ENCODE peak calls at places on chromosomes 12 and 14, in nine cellular contexts. J, I, O, H, Q, F, M, Y and Z are unnamed samples.

GRCh38 chr12:91744613-91745012 is 401.0 kb downstream of the BTG1 start:
- DNase-seq in Q (no peak), J (no peak), O (no peak), I (no peak), Y (no peak), H (no peak), M (peak), F (no peak), Z (no peak)

GRCh38 chr12:52296572-52297215 is 5.4 kb upstream of the KRT81 start:
- DNase-seq in Q (no peak), H (no peak), J (no peak), O (no peak), M (no peak), F (no peak), I (no peak), Y (no peak), Z (no peak)

GRCh38 chr14:94051115-94051514 is 25.0 kb downstream of the OTUB2 start:
- DNase-seq in F (peak), M (no peak), H (no peak), Y (no peak), J (no peak), O (no peak), Q (no peak), I (no peak), Z (peak)

GRCh38 chr12:131896080-131896810 is 1.8 kb downstream of the ULK1 start:
- DNase-seq in J (peak), I (peak), F (peak), Q (peak), Y (no peak), M (peak), O (no peak), H (peak), Z (peak)

GRCh38 chr12:64083285-64084210 is 138.5 kb downstream of the KICS2 start:
- DNase-seq in M (peak), Q (no peak), F (peak), H (no peak), O (no peak), I (no peak), J (no peak), Y (no peak), Z (no peak)

GRCh38 chr12:13864081-13864673 is 117.2 kb downstream of the GRIN2B start:
- DNase-seq in Y (peak), O (peak), I (peak), J (peak), H (peak), F (peak), M (peak), Q (peak), Z (peak)

GRCh38 chr14:102504302-102504950 is 5.2 kb downstream of the ANKRD9 start:
- DNase-seq in I (no peak), O (no peak), F (no peak), J (no peak), H (peak), Q (no peak), Y (no peak), M (no peak), Z (no peak)

GRCh38 chr14:51807355-51807754 is 53.1 kb upstream of the GNG2 start:
- DNase-seq in J (no peak), O (no peak), F (no peak), M (no peak), Y (no peak), Q (no peak), I (no peak), H (no peak), Z (no peak)

GRCh38 chr12:78183854-78184253 is 353.2 kb downstream of the NAV3 start:
- DNase-seq in F (no peak), H (no peak), J (no peak), O (no peak), M (no peak), I (no peak), Y (no peak), Q (no peak), Z (no peak)

GRCh38 chr12:93094988-93095737 is 166.1 kb upstream of the EEA1 start:
- DNase-seq in O (no peak), I (no peak), F (no peak), J (peak), H (peak), M (no peak), Q (no peak), Y (peak), Z (no peak)

GRCh38 chr14:57918791-57919190 is 52.9 kb upstream of the SLC35F4 start:
- DNase-seq in O (no peak), M (no peak), I (no peak), F (no peak), Q (no peak), H (no peak), J (no peak), Y (no peak), Z (no peak)

GRCh38 chr14:62778847-62779246 is 266.4 kb downstream of the KCNH5 start:
- DNase-seq in Y (no peak), J (no peak), H (no peak), F (no peak), Q (no peak), O (no peak), M (no peak), I (no peak), Z (no peak)

GRCh38 chr12:106269150-106269771 is 21.4 kb upstream of the CKAP4 start:
- DNase-seq in F (no peak), O (no peak), H (no peak), I (no peak), Q (no peak), Y (no peak), J (no peak), M (no peak), Z (no peak)

GRCh38 chr14:71103662-71104484 is 196.6 kb downstream of the PCNX1 start:
- DNase-seq in Q (peak), M (peak), J (peak), O (peak), H (peak), I (peak), Y (peak), F (peak), Z (peak)

GRCh38 chr14:103679351-103679750 is 35.9 kb downstream of the XRCC3 start:
- DNase-seq in I (peak), O (no peak), J (peak), Y (peak), M (peak), H (no peak), Q (peak), F (peak), Z (peak)

GRCh38 chr14:69997849-69998248 is 118.6 kb downstream of the SMOC1 start:
- DNase-seq in H (no peak), Y (no peak), O (no peak), M (no peak), Q (peak), J (no peak), F (peak), I (no peak), Z (no peak)

GRCh38 chr12:68804654-68805591 is 3.1 kb upstream of the MDM2 start:
- DNase-seq in Y (no peak), J (no peak), O (no peak), H (peak), I (no peak), F (no peak), Q (peak), M (no peak), Z (peak)

GRCh38 chr14:76924363-76925151 is 98.3 kb downstream of the LRRC74A start:
- DNase-seq in I (no peak), O (no peak), J (no peak), F (peak), M (peak), Q (peak), Y (no peak), H (peak), Z (peak)

GRCh38 chr12:56629459-56630179 is 507 bp downstream of the BAZ2A start:
- DNase-seq in Y (no peak), O (no peak), F (peak), H (peak), J (no peak), I (no peak), Q (no peak), M (peak), Z (peak)

GRCh38 chr14:75334191-75335051 is 55.8 kb downstream of the FOS start:
- DNase-seq in M (no peak), O (no peak), Q (no peak), F (no peak), J (peak), I (no peak), Y (peak), H (no peak), Z (no peak)

GRCh38 chr12:131102991-131103609 is 149.4 kb downstream of the ADGRD1 start:
- DNase-seq in Q (no peak), M (no peak), F (no peak), O (no peak), J (peak), Y (no peak), I (no peak), H (no peak), Z (no peak)

GRCh38 chr12:49825360-49825970 is 2.7 kb downstream of the NCKAP5L start:
- DNase-seq in Y (no peak), M (no peak), H (no peak), O (no peak), I (no peak), F (no peak), J (peak), Q (no peak), Z (peak)

GRCh38 chr14:23525611-23526010 is 26.0 kb downstream of the ZFHX2 start:
- DNase-seq in M (no peak), J (no peak), O (no peak), Q (no peak), I (no peak), F (no peak), H (peak), Y (no peak), Z (no peak)

GRCh38 chr14:43754838-43755237 is 752.2 kb downstream of the FSCB start:
- DNase-seq in Q (no peak), I (no peak), O (no peak), J (no peak), F (no peak), H (no peak), M (no peak), Y (no peak), Z (peak)

GRCh38 chr14:50935126-50936090 is 8.9 kb downstream of the PYGL start:
- DNase-seq in I (no peak), Q (peak), Y (no peak), J (no peak), H (no peak), F (no peak), O (no peak), M (no peak), Z (no peak)

GRCh38 chr12:129257526-129257925 is 404.2 kb downstream of the GLT1D1 start:
- DNase-seq in Q (no peak), M (no peak), I (no peak), O (no peak), H (no peak), Y (no peak), F (no peak), J (no peak), Z (no peak)

GRCh38 chr14:56754966-56755365 is 55.3 kb downstream of the OTX2 start:
- DNase-seq in Y (no peak), F (no peak), M (no peak), H (no peak), Q (no peak), O (no peak), J (no peak), I (no peak), Z (no peak)

GRCh38 chr12:48000878-48001321 is 3.4 kb downstream of the COL2A1 start:
- DNase-seq in Y (no peak), J (no peak), M (peak), I (peak), Q (no peak), F (peak), O (no peak), H (no peak), Z (peak)

GRCh38 chr14:53047302-53047701 is 96.5 kb upstream of the FERMT2 start:
- DNase-seq in O (no peak), M (no peak), F (no peak), H (no peak), Y (no peak), Q (no peak), I (no peak), J (no peak), Z (no peak)

GRCh38 chr14:87152701-87153100 is 840.3 kb downstream of the GALC start:
- DNase-seq in F (no peak), I (no peak), H (no peak), M (no peak), Y (no peak), O (no peak), J (no peak), Q (no peak), Z (no peak)

GRCh38 chr12:122949405-122949804 is 16.9 kb downstream of the ABCB9 start:
- DNase-seq in H (no peak), O (no peak), F (no peak), Q (no peak), Y (no peak), J (no peak), M (peak), I (no peak), Z (no peak)

GRCh38 chr14:26199096-26199495 is 398.7 kb downstream of the NOVA1 start:
- DNase-seq in Q (no peak), H (no peak), F (no peak), I (no peak), M (no peak), O (no peak), Y (no peak), J (no peak), Z (no peak)

GRCh38 chr14:74599201-74599809 is 12.7 kb downstream of the LTBP2 start:
- DNase-seq in I (no peak), J (no peak), O (no peak), M (no peak), Y (no peak), F (no peak), Q (no peak), H (no peak), Z (no peak)

GRCh38 chr12:41932470-41932991 is 212.1 kb downstream of the GXYLT1 start:
- DNase-seq in M (peak), Q (no peak), F (no peak), Y (no peak), H (peak), J (peak), I (no peak), O (no peak), Z (peak)

GRCh38 chr12:49962861-49963765 is 1.4 kb downstream of the AQP5 start:
- DNase-seq in O (no peak), H (no peak), M (no peak), Y (no peak), F (peak), I (peak), Q (no peak), J (no peak), Z (no peak)

GRCh38 chr14:26597136-26598080 is at the start of gene NOVA1:
- DNase-seq in I (no peak), J (no peak), Q (no peak), M (peak), O (no peak), Y (no peak), H (no peak), F (peak), Z (peak)

GRCh38 chr12:65139389-65139788 is 18.3 kb upstream of the WIF1 start:
- DNase-seq in Q (no peak), I (no peak), F (no peak), H (no peak), M (no peak), Y (no peak), J (no peak), O (no peak), Z (no peak)

GRCh38 chr12:117293510-117293909 is 67.9 kb downstream of the NOS1 start:
- DNase-seq in Q (no peak), O (no peak), F (no peak), M (no peak), I (no peak), J (no peak), H (no peak), Y (no peak), Z (no peak)

GRCh38 chr14:54769955-54770863 is 132.4 kb downstream of the GCH1 start:
- DNase-seq in I (no peak), F (no peak), Y (no peak), J (no peak), M (no peak), O (no peak), H (no peak), Q (no peak), Z (no peak)

DNA sequence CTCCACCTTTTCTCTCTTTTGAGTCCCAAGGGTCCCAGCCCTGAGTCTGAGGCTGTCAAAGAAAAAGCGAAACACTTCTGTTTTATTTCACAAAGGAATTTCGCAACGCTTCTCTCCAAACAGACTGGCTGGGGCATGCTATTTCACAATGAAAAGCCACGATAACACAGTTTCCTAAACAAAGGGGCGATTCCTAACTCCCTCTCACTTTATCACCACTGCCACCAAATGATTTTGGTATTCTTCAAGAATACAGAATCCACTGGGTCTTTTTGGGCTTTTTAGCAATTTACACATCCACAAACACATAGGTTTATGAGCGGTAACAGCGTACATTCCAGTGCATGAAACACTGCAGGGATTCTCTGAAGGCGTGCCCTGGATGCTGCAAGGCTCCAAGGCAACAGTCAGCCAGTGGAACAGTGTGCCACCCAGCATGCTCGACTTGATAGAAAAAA is 161.2 kb downstream of the DAD1 start:
- DNase-seq in J (peak), F (peak), M (no peak), H (no peak), I (no peak), O (no peak), Y (no peak), Q (peak), Z (peak)
- TF ChIP-seq REST in J (peak), F (no peak), M (no peak), H (no peak), I (no peak), O (no peak), Y (no peak), Q (no peak), Z (no peak)

DNA sequence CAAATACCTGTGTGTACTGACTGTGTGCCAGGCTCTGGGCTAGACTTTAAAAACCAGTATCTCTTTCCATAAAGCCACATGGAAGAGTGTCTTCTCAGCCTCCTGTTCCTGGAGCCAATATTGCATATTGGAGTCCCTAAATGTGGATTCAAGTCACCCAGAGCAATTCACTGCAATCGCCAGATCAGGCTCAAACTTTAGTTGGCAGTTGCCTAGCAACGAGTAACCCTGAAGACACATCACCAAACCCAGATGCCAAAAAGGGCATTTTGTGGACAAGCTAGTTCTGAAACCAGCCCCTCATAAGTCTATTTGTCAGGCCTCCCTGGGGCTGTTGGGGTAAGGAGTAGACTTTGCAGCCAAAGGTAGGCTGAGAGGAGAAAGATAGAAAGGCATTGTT is 13.7 kb downstream of the DPF3 start:
- DNase-seq in Q (no peak), O (no peak), F (no peak), I (no peak), H (no peak), J (no peak), Y (no peak), M (no peak), Z (no peak)
- TF ChIP-seq REST in Q (no peak), O (no peak), F (no peak), I (no peak), H (no peak), J (no peak), Y (no peak), M (no peak), Z (no peak)

GRCh38 chr12:8953773-8954402 is 4.4 kb upstream of the M6PR start:
- DNase-seq in I (no peak), Y (no peak), Q (no peak), H (no peak), M (no peak), J (no peak), O (no peak), F (no peak), Z (no peak)

GRCh38 chr12:8949525-8950286 is at the start of gene M6PR:
- DNase-seq in H (peak), Y (peak), Q (peak), F (peak), M (peak), I (peak), O (peak), J (peak), Z (peak)

GRCh38 chr12:8950702-8951478 is 1.4 kb upstream of the M6PR start:
- DNase-seq in O (no peak), Y (no peak), J (no peak), Q (no peak), I (no peak), F (no peak), M (no peak), H (no peak), Z (no peak)

GRCh38 chr12:8950287-8950574 is 786 bp upstream of the M6PR start:
- DNase-seq in F (no peak), H (no peak), J (no peak), O (no peak), M (no peak), Y (no peak), I (no peak), Q (no peak), Z (no peak)

DNA sequence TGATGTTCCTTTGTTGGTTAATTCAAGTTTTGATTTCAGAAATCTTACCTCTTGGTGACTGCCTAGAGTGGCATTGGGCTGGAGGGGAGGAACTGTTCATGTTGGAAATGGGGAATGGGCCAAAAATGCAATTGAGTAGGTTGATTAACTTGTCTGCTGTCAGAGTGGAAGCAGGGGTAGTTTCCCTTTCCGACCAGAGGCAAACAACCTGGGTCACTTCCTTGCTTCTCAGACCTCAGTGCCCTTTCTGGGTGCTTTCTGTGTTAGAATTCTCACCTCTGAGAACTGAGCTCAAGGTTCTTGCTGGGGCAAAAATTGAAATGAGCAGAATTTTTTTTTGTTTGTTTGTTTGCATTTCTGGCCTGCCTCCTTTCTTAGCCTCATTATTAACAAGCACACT is 2.3 kb upstream of the M6PR start:
- DNase-seq in J (no peak), H (no peak), I (no peak), F (no peak), Y (no peak), Q (no peak), M (no peak), O (no peak), Z (no peak)
- TF ChIP-seq REST in J (no peak), H (no peak), I (no peak), F (no peak), Y (no peak), Q (no peak), M (no peak), O (no peak), Z (no peak)

DNA sequence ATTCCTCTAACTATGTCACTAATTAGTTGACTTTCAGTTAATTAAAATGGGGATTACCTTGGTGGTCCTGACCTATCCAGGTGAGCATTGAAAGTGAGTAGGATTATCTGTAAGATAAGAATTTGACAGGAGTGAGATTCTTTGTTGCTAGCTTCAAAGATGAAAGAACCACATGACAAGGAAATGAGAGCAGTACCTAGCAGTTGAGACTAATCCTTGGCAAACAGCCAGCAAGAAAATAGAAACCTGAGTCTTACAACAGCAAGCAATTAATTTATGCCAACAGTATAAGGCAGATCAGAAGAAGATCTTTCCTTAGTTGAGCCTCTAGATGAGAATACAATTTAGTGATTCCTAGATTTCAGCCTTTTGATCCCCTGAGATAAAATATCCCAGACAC is 1058.4 kb downstream of the LRFN5 start:
- DNase-seq in Q (no peak), I (no peak), M (no peak), J (no peak), F (no peak), O (no peak), H (no peak), Y (no peak), Z (no peak)
- TF ChIP-seq REST in Q (no peak), I (no peak), M (no peak), J (no peak), F (no peak), O (no peak), H (no peak), Y (no peak), Z (no peak)

DNA sequence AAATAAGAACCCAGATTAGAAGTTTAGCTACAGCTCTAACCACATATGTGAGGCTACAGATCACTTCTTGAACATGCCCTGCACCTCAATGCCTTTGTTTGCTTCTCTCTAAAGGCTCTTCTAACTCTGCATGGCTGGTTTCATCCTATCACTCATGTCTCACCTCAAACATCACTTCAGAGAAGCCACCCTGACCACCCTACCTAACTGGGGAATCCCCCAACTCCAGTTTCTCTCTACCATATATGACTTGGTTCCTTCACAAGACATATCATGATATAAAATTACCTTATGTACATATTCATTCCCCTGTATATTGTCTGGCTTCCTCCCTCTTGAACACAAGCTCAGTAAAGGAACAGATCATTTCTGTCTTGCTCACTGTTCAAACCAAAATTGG is 250.2 kb upstream of the GRIP1 start:
- DNase-seq in H (no peak), J (no peak), I (no peak), O (no peak), F (no peak), M (no peak), Y (no peak), Q (no peak), Z (no peak)
- TF ChIP-seq REST in H (no peak), J (no peak), I (no peak), O (no peak), F (no peak), M (no peak), Y (no peak), Q (no peak), Z (no peak)